ENCODE peak calls at places on chromosomes 6 and 20, in ten cellular contexts. B is ACHN; C is amniotic stem cell; P is AG09309; Z is left cardiac atrium; D is effector memory CD8-positive, alpha-beta T cell; L is AG04450; Q is immature natural killer cell; H is endothelial cell; F is cardiac fibroblast. V is an unnamed sample.

GRCh38 chr20:37565134-37565811 is 37.6 kb upstream of the BLCAP start:
- DNase-seq in F (no peak), L (no peak), Q (no peak), Z (no peak), B (no peak), C (no peak), H (no peak), D (no peak), P (no peak), V (no peak)

GRCh38 chr20:25188218-25188617 is 7.3 kb upstream of the ENTPD6 start:
- DNase-seq in F (no peak), L (no peak), D (no peak), H (no peak), Q (no peak), B (no peak), Z (no peak), C (no peak), P (no peak), V (no peak)

GRCh38 chr6:89566011-89566775 is 72.4 kb downstream of the LYRM2 start:
- DNase-seq in P (no peak), Z (no peak), F (no peak), B (no peak), L (no peak), Q (no peak), D (no peak), C (no peak), H (no peak), V (no peak)

GRCh38 chr6:31702421-31702818 is 704 bp downstream of the ABHD16A start:
- DNase-seq in B (no peak), P (no peak), H (peak), Q (no peak), D (no peak), F (peak), L (no peak), C (no peak), Z (no peak), V (peak)

GRCh38 chr6:116218866-116219265 is 35.0 kb downstream of the TSPYL4 start:
- DNase-seq in Q (no peak), Z (no peak), C (no peak), H (no peak), B (no peak), P (no peak), F (peak), D (no peak), L (no peak), V (no peak)

GRCh38 chr20:36158160-36158741 is 3.7 kb downstream of the EPB41L1 start:
- DNase-seq in C (no peak), F (no peak), B (no peak), Q (no peak), D (no peak), H (no peak), L (no peak), Z (no peak), P (no peak), V (no peak)

GRCh38 chr20:13457487-13457886 is 181.2 kb downstream of the TASP1 start:
- DNase-seq in D (no peak), P (no peak), F (no peak), Z (no peak), Q (no peak), C (no peak), B (no peak), H (no peak), L (no peak), V (no peak)

GRCh38 chr6:13044390-13044789 is 283.9 kb downstream of the TBC1D7 start:
- DNase-seq in Q (no peak), P (no peak), C (no peak), H (no peak), D (no peak), Z (no peak), F (peak), L (no peak), B (no peak), V (peak)

GRCh38 chr6:137729866-137730629 is 137.0 kb upstream of the TNFAIP3 start:
- DNase-seq in L (no peak), B (no peak), P (no peak), H (no peak), C (no peak), F (peak), Z (no peak), D (no peak), Q (no peak), V (no peak)

GRCh38 chr20:37571033-37571432 is 43.4 kb upstream of the BLCAP start:
- DNase-seq in Z (no peak), B (no peak), C (no peak), D (no peak), L (no peak), F (no peak), P (no peak), Q (no peak), H (no peak), V (no peak)

GRCh38 chr20:20604907-20605306 is 107.5 kb downstream of the RALGAPA2 start:
- DNase-seq in H (no peak), F (no peak), C (no peak), P (no peak), Q (no peak), D (no peak), L (no peak), B (no peak), Z (no peak), V (no peak)

GRCh38 chr20:41359541-41360011 is 7.0 kb downstream of the EMILIN3 start:
- DNase-seq in D (no peak), P (no peak), C (no peak), H (no peak), Z (no peak), L (no peak), B (no peak), Q (no peak), F (no peak), V (no peak)

GRCh38 chr6:92043782-92044181 is 1375.6 kb downstream of the EPHA7 start:
- DNase-seq in L (no peak), B (no peak), C (no peak), F (no peak), H (no peak), P (no peak), Z (no peak), D (no peak), Q (no peak), V (no peak)

GRCh38 chr6:139114741-139115140 is 20.1 kb upstream of the HECA start:
- DNase-seq in F (no peak), D (no peak), Z (no peak), Q (no peak), H (no peak), L (no peak), C (no peak), B (no peak), P (no peak), V (no peak)

GRCh38 chr20:31721408-31722332 is 998 bp downstream of the BCL2L1 start:
- DNase-seq in P (no peak), Z (peak), Q (no peak), H (no peak), B (no peak), D (no peak), F (no peak), C (no peak), L (no peak), V (no peak)

GRCh38 chr20:36384022-36384619 is 78.0 kb downstream of the DLGAP4 start:
- DNase-seq in F (peak), C (no peak), Q (peak), H (peak), D (peak), L (no peak), B (peak), Z (no peak), P (no peak), V (peak)

GRCh38 chr6:56366112-56366852 is 118.9 kb upstream of the COL21A1 start:
- DNase-seq in L (no peak), Z (no peak), B (no peak), F (no peak), C (no peak), P (no peak), Q (no peak), H (no peak), D (no peak), V (no peak)

GRCh38 chr6:20757761-20758160 is 223.5 kb downstream of the CDKAL1 start:
- DNase-seq in L (no peak), F (peak), C (no peak), P (peak), H (no peak), B (peak), Z (no peak), Q (no peak), D (no peak), V (no peak)

GRCh38 chr20:49646528-49646927 is 67.2 kb downstream of the B4GALT5 start:
- DNase-seq in B (no peak), D (no peak), Z (no peak), Q (no peak), H (no peak), P (no peak), L (no peak), C (no peak), F (no peak), V (no peak)

GRCh38 chr6:168666751-168667427 is 225.9 kb downstream of the SMOC2 start:
- DNase-seq in F (no peak), L (no peak), Q (no peak), B (no peak), P (no peak), D (no peak), C (no peak), Z (no peak), H (no peak), V (no peak)

GRCh38 chr20:3966571-3966970 is 48.8 kb downstream of the RNF24 start:
- DNase-seq in L (no peak), Q (no peak), D (no peak), F (no peak), C (no peak), B (no peak), P (no peak), H (no peak), Z (no peak), V (no peak)

GRCh38 chr6:88208736-88209135 is 42.6 kb upstream of the CNR1 start:
- DNase-seq in C (no peak), F (no peak), B (no peak), D (no peak), L (no peak), Q (no peak), H (no peak), Z (no peak), P (no peak), V (no peak)

GRCh38 chr20:48826883-48827771 is 672 bp downstream of the PREX1 start:
- DNase-seq in Z (no peak), F (peak), L (no peak), B (peak), D (peak), P (no peak), C (no peak), H (peak), Q (peak), V (no peak)

GRCh38 chr6:170041526-170041925 is 249.4 kb downstream of the DLL1 start:
- DNase-seq in Q (no peak), L (no peak), F (no peak), B (no peak), D (no peak), H (no peak), P (no peak), C (no peak), Z (no peak), V (no peak)

GRCh38 chr6:39312912-39313525 is 1.2 kb downstream of the KCNK17 start:
- DNase-seq in Z (peak), H (no peak), P (no peak), B (no peak), Q (no peak), C (no peak), F (no peak), L (no peak), D (no peak), V (no peak)

GRCh38 chr6:27495386-27496135 is 22.7 kb upstream of the ZNF184 start:
- DNase-seq in L (no peak), D (peak), B (peak), F (peak), P (peak), H (peak), Z (peak), Q (peak), C (peak), V (peak)

GRCh38 chr6:142542704-142543233 is 241.0 kb downstream of the ADGRG6 start:
- DNase-seq in H (no peak), P (peak), F (peak), D (no peak), B (peak), Z (peak), Q (no peak), L (peak), C (no peak), V (no peak)

GRCh38 chr6:44061375-44062104 is 65.7 kb downstream of the MRPL14 start:
- DNase-seq in C (no peak), D (no peak), F (peak), Q (no peak), H (no peak), Z (no peak), B (no peak), P (no peak), L (no peak), V (no peak)

GRCh38 chr6:7085911-7086310 is 21.9 kb upstream of the RREB1 start:
- DNase-seq in L (no peak), C (no peak), Q (no peak), F (peak), Z (peak), D (peak), H (no peak), B (no peak), P (no peak), V (peak)

GRCh38 chr6:4164456-4164855 is 29.1 kb upstream of the ECI2 start:
- DNase-seq in D (no peak), Z (no peak), C (no peak), F (no peak), H (no peak), Q (no peak), P (no peak), L (no peak), B (no peak), V (no peak)

GRCh38 chr20:63434599-63435378 is 37.7 kb downstream of the KCNQ2 start:
- DNase-seq in Z (peak), H (peak), L (no peak), B (peak), P (no peak), F (peak), Q (peak), C (no peak), D (peak), V (peak)

GRCh38 chr6:129440691-129441090 is 269.3 kb downstream of the ARHGAP18 start:
- DNase-seq in B (no peak), H (no peak), F (peak), Z (no peak), C (no peak), D (no peak), Q (no peak), P (peak), L (no peak), V (peak)

GRCh38 chr20:57451759-57452661 is 60.8 kb downstream of the RBM38 start:
- DNase-seq in C (no peak), F (no peak), B (no peak), H (no peak), Q (peak), P (no peak), Z (no peak), D (no peak), L (no peak), V (peak)